ENCODE peak calls at places on chromosomes 11 and 22, in five cellular contexts. X is upper lobe of left lung, A is nephron progenitor cell, G is lower lobe of right lung, S is left ventricle myocardium inferior. T is an unnamed sample.

GRCh38 chr22:37906364-37907008 is 389 bp downstream of the MICALL1 start:
- DNase-seq in X (peak), G (no peak), A (peak), S (peak), T (peak)

GRCh38 chr11:33005175-33005574 is 10.5 kb upstream of the DEPDC7 start:
- DNase-seq in A (no peak), X (no peak), S (no peak), G (no peak), T (no peak)

GRCh38 chr11:114208371-114208770 is 87.8 kb upstream of the NNMT start:
- DNase-seq in G (no peak), A (no peak), S (no peak), X (no peak), T (no peak)

GRCh38 chr11:86119062-86119461 is 50.2 kb upstream of the PICALM start:
- DNase-seq in G (no peak), S (no peak), A (no peak), X (no peak), T (no peak)

GRCh38 chr22:44737414-44738346 is 14.7 kb upstream of the ARHGAP8 start:
- DNase-seq in S (no peak), X (peak), A (no peak), G (no peak), T (no peak)

GRCh38 chr22:40855960-40856512 is 403 bp downstream of the ST13 start:
- DNase-seq in S (peak), X (no peak), G (no peak), A (peak), T (peak)

GRCh38 chr22:50218996-50219727 is 18.4 kb downstream of the SELENOO start:
- DNase-seq in A (no peak), X (peak), G (peak), S (peak), T (no peak)

GRCh38 chr11:70494559-70495350 is 96.4 kb downstream of the CTTN start:
- DNase-seq in A (no peak), X (no peak), S (peak), G (peak), T (no peak)

GRCh38 chr11:131910491-131911387 is 540.3 kb downstream of the NTM start:
- DNase-seq in S (no peak), G (no peak), X (peak), A (peak), T (peak)

GRCh38 chr11:64607381-64608259 is 16.6 kb downstream of the SLC22A12 start:
- DNase-seq in G (no peak), S (no peak), A (no peak), X (peak), T (no peak)

GRCh38 chr11:45213717-45214116 is 67.3 kb downstream of the PRDM11 start:
- DNase-seq in X (no peak), A (no peak), S (no peak), G (no peak), T (no peak)

GRCh38 chr11:108929241-108929640 is 264.4 kb downstream of the DDX10 start:
- DNase-seq in S (no peak), G (no peak), X (no peak), A (no peak), T (no peak)

GRCh38 chr11:101336155-101336554 is 206.5 kb upstream of the PGR start:
- DNase-seq in G (no peak), A (no peak), X (no peak), S (no peak), T (no peak)

GRCh38 chr11:44861829-44862545 is 88.7 kb downstream of the TP53I11 start:
- DNase-seq in X (peak), A (no peak), S (peak), G (peak), T (no peak)

GRCh38 chr22:27149886-27150529 is 492.6 kb downstream of the MIAT start:
- DNase-seq in G (no peak), A (no peak), X (no peak), S (no peak), T (no peak)

GRCh38 chr11:62573006-62573591 is 592 bp downstream of the EEF1G start:
- DNase-seq in A (peak), S (no peak), X (no peak), G (no peak), T (no peak)

GRCh38 chr11:122491486-122491885 is 164.0 kb upstream of the UBASH3B start:
- DNase-seq in G (no peak), X (no peak), A (no peak), S (no peak), T (no peak)

GRCh38 chr11:17477084-17477333 is 364 bp upstream of the ABCC8 start:
- DNase-seq in S (no peak), X (no peak), G (no peak), A (no peak), T (no peak)

GRCh38 chr22:38034278-38034882 is 22.8 kb upstream of the PICK1 start:
- DNase-seq in A (no peak), G (peak), X (peak), S (peak), T (no peak)

GRCh38 chr11:43619863-43620505 is 60.6 kb upstream of the HSD17B12 start:
- DNase-seq in S (no peak), A (no peak), X (no peak), G (no peak), T (no peak)

GRCh38 chr22:30267382-30268302 is 991 bp upstream of the OSM start:
- DNase-seq in A (no peak), S (no peak), G (peak), X (no peak), T (no peak)

GRCh38 chr11:114026355-114026754 is 33.2 kb upstream of the ZBTB16 start:
- DNase-seq in S (no peak), A (no peak), X (no peak), G (no peak), T (no peak)

GRCh38 chr11:132220464-132220863 is 850.0 kb downstream of the NTM start:
- DNase-seq in A (no peak), X (no peak), G (no peak), S (no peak), T (no peak)

GRCh38 chr11:68379216-68379615 is 66.8 kb downstream of the LRP5 start:
- DNase-seq in G (no peak), X (no peak), S (no peak), A (peak), T (no peak)

GRCh38 chr11:10405858-10406592 is 49.0 kb upstream of the AMPD3 start:
- DNase-seq in A (peak), S (peak), X (no peak), G (peak), T (peak)

GRCh38 chr22:29784451-29785361 is 17.5 kb downstream of the UQCR10 start:
- DNase-seq in G (no peak), A (no peak), S (peak), X (no peak), T (no peak)

GRCh38 chr11:123578778-123579481 is 75.5 kb downstream of the SCN3B start:
- DNase-seq in G (no peak), S (no peak), A (no peak), X (no peak), T (no peak)

GRCh38 chr11:9313648-9314290 is 624 bp downstream of the TMEM41B start:
- DNase-seq in S (no peak), A (no peak), X (no peak), G (no peak), T (no peak)

GRCh38 chr11:69593851-69594250 is 47.1 kb upstream of the CCND1 start:
- DNase-seq in A (no peak), G (no peak), X (no peak), S (no peak), T (no peak)

GRCh38 chr11:122804796-122805195 is 33.5 kb upstream of the CRTAM start:
- DNase-seq in A (no peak), G (no peak), X (no peak), S (no peak), T (no peak)

GRCh38 chr11:8025123-8025522 is 38.0 kb downstream of the EIF3F start:
- DNase-seq in S (no peak), X (no peak), A (no peak), G (no peak), T (no peak)

GRCh38 chr11:11387201-11387600 is 34.2 kb upstream of the CSNK2A3 start:
- DNase-seq in G (no peak), A (no peak), S (no peak), X (no peak), T (no peak)

GRCh38 chr11:23112390-23112789 is 252.1 kb upstream of the CCDC179 start:
- DNase-seq in S (no peak), X (no peak), A (no peak), G (no peak), T (no peak)

GRCh38 chr11:22938691-22939090 is 78.4 kb upstream of the CCDC179 start:
- DNase-seq in X (no peak), S (no peak), A (no peak), G (no peak), T (no peak)

GRCh38 chr22:32708835-32709234 is 92.7 kb upstream of the TIMP3 start:
- DNase-seq in S (peak), A (no peak), G (no peak), X (peak), T (no peak)

GRCh38 chr22:26325641-26326040 is 103.4 kb upstream of the ASPHD2 start:
- DNase-seq in S (no peak), G (no peak), A (no peak), X (no peak), T (no peak)

GRCh38 chr11:35211952-35212351 is 73.0 kb downstream of the CD44 start:
- DNase-seq in S (no peak), A (no peak), X (no peak), G (no peak), T (no peak)

GRCh38 chr22:43828711-43829447 is 16.8 kb upstream of the EFCAB6 start:
- DNase-seq in X (peak), S (peak), G (peak), A (no peak), T (peak)

GRCh38 chr11:46315783-46316563 is 31.3 kb upstream of the DGKZ start:
- DNase-seq in X (no peak), S (peak), A (no peak), G (no peak), T (no peak)

GRCh38 chr11:20004856-20005255 is 155.4 kb downstream of the DBX1 start:
- DNase-seq in X (no peak), A (no peak), S (no peak), G (no peak), T (no peak)
- TF ChIP-seq CTCF in X (no peak), A (no peak), S (no peak), G (no peak), T (no peak)

GRCh38 chr11:84963240-84963639 is 663.9 kb downstream of the DLG2 start:
- DNase-seq in S (no peak), A (no peak), X (no peak), G (no peak), T (no peak)
- TF ChIP-seq CTCF in S (no peak), A (no peak), X (no peak), G (no peak), T (no peak)

GRCh38 chr11:134045799-134046635 is 22.9 kb upstream of the JAM3 start:
- DNase-seq in S (peak), X (peak), G (no peak), A (peak), T (peak)
- TF ChIP-seq CTCF in S (peak), X (no peak), G (peak), A (peak), T (peak)

GRCh38 chr11:2526808-2527381 is 82.1 kb downstream of the KCNQ1 start:
- DNase-seq in X (peak), S (peak), A (peak), G (peak), T (peak)
- TF ChIP-seq CTCF in X (no peak), S (peak), A (no peak), G (peak), T (no peak)

GRCh38 chr11:1655168-1656060 is 25.8 kb downstream of the KRTAP5-5 start:
- DNase-seq in G (no peak), X (peak), S (no peak), A (no peak), T (no peak)

GRCh38 chr11:1656061-1656441 is 26.5 kb downstream of the KRTAP5-5 start:
- DNase-seq in G (no peak), S (no peak), A (no peak), X (no peak), T (no peak)

GRCh38 chr11:1654388-1655167 is 25.0 kb downstream of the KRTAP5-5 start:
- DNase-seq in S (no peak), G (no peak), A (no peak), X (peak), T (no peak)

GRCh38 chr11:1659478-1659877 is 29.9 kb downstream of the KRTAP5-5 start:
- DNase-seq in G (peak), S (no peak), A (no peak), X (no peak), T (no peak)

GRCh38 chr11:1656670-1657069 is 27.1 kb downstream of the KRTAP5-5 start:
- DNase-seq in A (no peak), X (no peak), S (no peak), G (peak), T (no peak)
- TF ChIP-seq CTCF in A (no peak), X (no peak), S (no peak), G (no peak), T (no peak)

T was measured in glutamatergic neuron.